ENCODE peak calls at places on chromosomes 2 and 18, in five cellular contexts. One of them, this sample, is unnamed.

GRCh38 chr18:9965711-9966624 is 52.2 kb downstream of the VAPA start:
- DNase-seq in G401: no peak
- DNase-seq in left lung: no peak
- DNase-seq in left ventricle myocardium superior: no peak
- DNase-seq in GM03348: peak
- DNase-seq in this sample: no peak

GRCh38 chr2:149703281-149703680 is 115.7 kb upstream of the MMADHC start:
- DNase-seq in GM03348: no peak
- DNase-seq in G401: no peak
- DNase-seq in left lung: no peak
- DNase-seq in left ventricle myocardium superior: no peak
- DNase-seq in this sample: no peak

GRCh38 chr2:133641497-133641896 is 73.2 kb upstream of the NCKAP5 start:
- DNase-seq in left ventricle myocardium superior: no peak
- DNase-seq in left lung: peak
- DNase-seq in G401: no peak
- DNase-seq in GM03348: peak
- DNase-seq in this sample: peak

GRCh38 chr2:119417898-119418297 is 13.8 kb upstream of the TMEM37 start:
- DNase-seq in G401: no peak
- DNase-seq in left ventricle myocardium superior: no peak
- DNase-seq in GM03348: no peak
- DNase-seq in left lung: no peak
- DNase-seq in this sample: no peak

GRCh38 chr2:156580501-156580900 is 144.3 kb downstream of the GPD2 start:
- DNase-seq in left lung: no peak
- DNase-seq in left ventricle myocardium superior: no peak
- DNase-seq in G401: no peak
- DNase-seq in GM03348: no peak
- DNase-seq in this sample: no peak

GRCh38 chr2:212863185-212863588 is 288.2 kb downstream of the IKZF2 start:
- DNase-seq in left lung: no peak
- DNase-seq in G401: no peak
- DNase-seq in left ventricle myocardium superior: no peak
- DNase-seq in GM03348: no peak
- DNase-seq in this sample: no peak

GRCh38 chr2:148645925-148646559 is 1.5 kb downstream of the EPC2 start:
- DNase-seq in left lung: no peak
- DNase-seq in GM03348: peak
- DNase-seq in G401: peak
- DNase-seq in left ventricle myocardium superior: no peak
- DNase-seq in this sample: peak

GRCh38 chr2:155203187-155203586 is 504.7 kb downstream of the KCNJ3 start:
- DNase-seq in left lung: no peak
- DNase-seq in G401: no peak
- DNase-seq in left ventricle myocardium superior: no peak
- DNase-seq in GM03348: no peak
- DNase-seq in this sample: no peak

GRCh38 chr18:25349926-25350560 is 1.9 kb downstream of the ZNF521 start:
- DNase-seq in GM03348: peak
- DNase-seq in G401: no peak
- DNase-seq in left lung: peak
- DNase-seq in left ventricle myocardium superior: peak
- DNase-seq in this sample: no peak

GRCh38 chr2:30759481-30759880 is 47.8 kb downstream of the CAPN13 start:
- DNase-seq in G401: no peak
- DNase-seq in left lung: no peak
- DNase-seq in left ventricle myocardium superior: no peak
- DNase-seq in GM03348: no peak
- DNase-seq in this sample: no peak

GRCh38 chr2:223619486-223620129 is 17.4 kb upstream of the SCG2 start:
- DNase-seq in left ventricle myocardium superior: no peak
- DNase-seq in left lung: no peak
- DNase-seq in G401: no peak
- DNase-seq in GM03348: no peak
- DNase-seq in this sample: no peak

GRCh38 chr18:57575542-57575941 is 11.0 kb downstream of the FECH start:
- DNase-seq in left ventricle myocardium superior: no peak
- DNase-seq in G401: no peak
- DNase-seq in left lung: no peak
- DNase-seq in GM03348: no peak
- DNase-seq in this sample: no peak

GRCh38 chr2:216777637-216778273 is 82.1 kb downstream of the TNP1 start:
- DNase-seq in left ventricle myocardium superior: no peak
- DNase-seq in left lung: no peak
- DNase-seq in G401: peak
- DNase-seq in GM03348: peak
- DNase-seq in this sample: peak

GRCh38 chr2:109066917-109067828 is 61.8 kb upstream of the SH3RF3 start:
- DNase-seq in left lung: no peak
- DNase-seq in left ventricle myocardium superior: no peak
- DNase-seq in G401: no peak
- DNase-seq in GM03348: no peak
- DNase-seq in this sample: no peak

GRCh38 chr2:219082332-219082958 is 21.7 kb upstream of the IHH start:
- DNase-seq in left lung: no peak
- DNase-seq in GM03348: no peak
- DNase-seq in left ventricle myocardium superior: peak
- DNase-seq in G401: no peak
- DNase-seq in this sample: no peak

GRCh38 chr2:216491757-216492635 is 6.6 kb upstream of the RPL37A start:
- DNase-seq in GM03348: no peak
- DNase-seq in G401: no peak
- DNase-seq in left lung: no peak
- DNase-seq in left ventricle myocardium superior: no peak
- DNase-seq in this sample: no peak

GRCh38 chr2:133287709-133288108 is 280.6 kb downstream of the NCKAP5 start:
- DNase-seq in left lung: no peak
- DNase-seq in left ventricle myocardium superior: no peak
- DNase-seq in GM03348: peak
- DNase-seq in G401: no peak
- DNase-seq in this sample: no peak

GRCh38 chr2:38075436-38076249 is at the start of gene CYP1B1:
- DNase-seq in left lung: peak
- DNase-seq in GM03348: peak
- DNase-seq in G401: no peak
- DNase-seq in left ventricle myocardium superior: peak
- DNase-seq in this sample: no peak

GRCh38 chr18:7090771-7091170 is 26.8 kb downstream of the LAMA1 start:
- DNase-seq in left lung: no peak
- DNase-seq in GM03348: no peak
- DNase-seq in left ventricle myocardium superior: no peak
- DNase-seq in G401: no peak
- DNase-seq in this sample: no peak

GRCh38 chr2:46689993-46690392 is 210.6 kb downstream of the TMEM247 start:
- DNase-seq in GM03348: no peak
- DNase-seq in left ventricle myocardium superior: no peak
- DNase-seq in G401: no peak
- DNase-seq in left lung: no peak
- DNase-seq in this sample: no peak

GRCh38 chr2:45570671-45571334 is 40.3 kb downstream of the SRBD1 start:
- DNase-seq in left lung: no peak
- DNase-seq in GM03348: no peak
- DNase-seq in left ventricle myocardium superior: no peak
- DNase-seq in G401: no peak
- DNase-seq in this sample: no peak

GRCh38 chr2:215973954-215974699 is 39.2 kb downstream of the MREG start:
- DNase-seq in left ventricle myocardium superior: no peak
- DNase-seq in G401: peak
- DNase-seq in GM03348: peak
- DNase-seq in left lung: no peak
- DNase-seq in this sample: peak

GRCh38 chr2:32271063-32271462 is 6.4 kb upstream of the NLRC4 start:
- DNase-seq in left ventricle myocardium superior: no peak
- DNase-seq in GM03348: no peak
- DNase-seq in left lung: no peak
- DNase-seq in G401: no peak
- DNase-seq in this sample: no peak

GRCh38 chr2:137976274-137976673 is 12.0 kb downstream of the HNMT start:
- DNase-seq in G401: no peak
- DNase-seq in left lung: no peak
- DNase-seq in GM03348: no peak
- DNase-seq in left ventricle myocardium superior: no peak
- DNase-seq in this sample: no peak

GRCh38 chr2:237590272-237591020 is at the start of gene RAB17:
- DNase-seq in left lung: peak
- DNase-seq in GM03348: no peak
- DNase-seq in G401: no peak
- DNase-seq in left ventricle myocardium superior: no peak
- DNase-seq in this sample: peak

GRCh38 chr2:12718662-12719399 is 2.1 kb downstream of the TRIB2 start:
- DNase-seq in G401: no peak
- DNase-seq in left ventricle myocardium superior: peak
- DNase-seq in GM03348: peak
- DNase-seq in left lung: no peak
- DNase-seq in this sample: no peak

GRCh38 chr2:22359020-22359672 is 1025.8 kb upstream of the KLHL29 start:
- DNase-seq in left lung: no peak
- DNase-seq in GM03348: no peak
- DNase-seq in left ventricle myocardium superior: no peak
- DNase-seq in G401: no peak
- DNase-seq in this sample: no peak

GRCh38 chr2:215828528-215829184 is 184.7 kb downstream of the MREG start:
- DNase-seq in left lung: peak
- DNase-seq in G401: peak
- DNase-seq in left ventricle myocardium superior: no peak
- DNase-seq in GM03348: peak
- DNase-seq in this sample: peak

GRCh38 chr18:2847341-2848144 is 737 bp downstream of the EMILIN2 start:
- DNase-seq in left lung: peak
- DNase-seq in G401: no peak
- DNase-seq in GM03348: peak
- DNase-seq in left ventricle myocardium superior: peak
- DNase-seq in this sample: no peak

GRCh38 chr2:237900891-237901831 is 41.7 kb downstream of the RAMP1 start:
- DNase-seq in GM03348: no peak
- DNase-seq in left lung: no peak
- DNase-seq in left ventricle myocardium superior: no peak
- DNase-seq in G401: no peak
- DNase-seq in this sample: no peak

GRCh38 chr2:39379643-39380524 is 57.2 kb downstream of the MAP4K3 start:
- DNase-seq in left ventricle myocardium superior: no peak
- DNase-seq in G401: peak
- DNase-seq in GM03348: peak
- DNase-seq in left lung: no peak
- DNase-seq in this sample: peak

GRCh38 chr18:59908790-59909189 is 9.0 kb downstream of the PMAIP1 start:
- DNase-seq in left lung: no peak
- DNase-seq in left ventricle myocardium superior: no peak
- DNase-seq in GM03348: no peak
- DNase-seq in G401: no peak
- DNase-seq in this sample: no peak

GRCh38 chr18:34370704-34371405 is 146.1 kb upstream of the NOL4 start:
- DNase-seq in GM03348: no peak
- DNase-seq in G401: no peak
- DNase-seq in left ventricle myocardium superior: no peak
- DNase-seq in left lung: no peak
- DNase-seq in this sample: no peak

GRCh38 chr18:80033181-80034067 is 810 bp upstream of the RBFA start:
- DNase-seq in left lung: no peak
- DNase-seq in G401: peak
- DNase-seq in left ventricle myocardium superior: no peak
- DNase-seq in GM03348: no peak
- DNase-seq in this sample: peak

GRCh38 chr2:37394986-37395555 is 50.6 kb downstream of the QPCT start:
- DNase-seq in left ventricle myocardium superior: no peak
- DNase-seq in G401: no peak
- DNase-seq in GM03348: no peak
- DNase-seq in left lung: no peak
- DNase-seq in this sample: no peak

GRCh38 chr2:69387770-69388481 is 899 bp upstream of the GFPT1 start:
- DNase-seq in GM03348: no peak
- DNase-seq in left lung: no peak
- DNase-seq in G401: peak
- DNase-seq in left ventricle myocardium superior: no peak
- DNase-seq in this sample: no peak